ENCODE peak calls at places on chromosome 18, in seven cellular contexts. J is neuronal stem cell, P is IMR-90, M is H1, W is mesenchymal stem cell, B is mesendoderm, U is trophoblast cell. V is an unnamed sample.

GRCh38 chr18:5546660-5547059 is 2.9 kb upstream of the EPB41L3 start:
- DNase-seq in J (peak), P (peak), M (no peak), W (no peak), B (peak), U (peak), V (peak)

GRCh38 chr18:63444567-63444966 is 22.3 kb upstream of the VPS4B start:
- DNase-seq in J (no peak), P (peak), M (no peak), W (peak), B (no peak), U (no peak), V (no peak)

GRCh38 chr18:51884039-51884438 is 456.0 kb upstream of the DCC start:
- DNase-seq in J (no peak), P (no peak), M (no peak), W (no peak), B (no peak), U (no peak), V (no peak)

GRCh38 chr18:12011962-12012549 is 30.7 kb downstream of the IMPA2 start:
- DNase-seq in J (no peak), P (peak), M (no peak), W (no peak), B (no peak), U (no peak), V (no peak)

GRCh38 chr18:1047406-1047805 is 142.7 kb downstream of the ADCYAP1 start:
- DNase-seq in J (no peak), P (no peak), M (no peak), W (peak), B (no peak), U (no peak), V (no peak)

GRCh38 chr18:37309861-37310260 is 255.7 kb downstream of the CELF4 start:
- DNase-seq in J (no peak), P (no peak), M (no peak), W (no peak), B (no peak), U (no peak), V (no peak)

GRCh38 chr18:12839526-12840196 is 44.4 kb downstream of the PTPN2 start:
- DNase-seq in J (no peak), P (no peak), M (no peak), W (peak), B (no peak), U (no peak), V (no peak)

GRCh38 chr18:59454909-59455727 is 96.1 kb upstream of the LMAN1 start:
- DNase-seq in J (no peak), P (no peak), M (no peak), W (no peak), B (peak), U (no peak), V (no peak)

GRCh38 chr18:75316826-75317225 is 106.2 kb downstream of the TSHZ1 start:
- DNase-seq in J (no peak), P (no peak), M (no peak), W (no peak), B (no peak), U (no peak), V (no peak)

GRCh38 chr18:79680891-79681339 is 1.3 kb downstream of the CTDP1 start:
- DNase-seq in J (no peak), P (no peak), M (no peak), W (no peak), B (no peak), U (no peak), V (no peak)

GRCh38 chr18:76922107-76922506 is 99.8 kb downstream of the ZNF236 start:
- DNase-seq in J (peak), P (peak), M (no peak), W (peak), B (peak), U (peak), V (peak)

GRCh38 chr18:48314694-48315093 is 94.5 kb downstream of the ZBTB7C start:
- DNase-seq in J (peak), P (no peak), M (no peak), W (no peak), B (no peak), U (no peak), V (peak)

GRCh38 chr18:48667276-48668254 is 128.7 kb downstream of the CTIF start:
- DNase-seq in J (no peak), P (peak), M (no peak), W (no peak), B (peak), U (no peak), V (peak)

GRCh38 chr18:3867768-3868445 is 417.9 kb downstream of the TGIF1 start:
- DNase-seq in J (no peak), P (no peak), M (no peak), W (no peak), B (no peak), U (no peak), V (no peak)

GRCh38 chr18:74013955-74014354 is 133.7 kb downstream of the FBXO15 start:
- DNase-seq in J (no peak), P (peak), M (no peak), W (peak), B (no peak), U (peak), V (no peak)

GRCh38 chr18:56995579-56996194 is 151.2 kb upstream of the BOD1L2 start:
- DNase-seq in J (no peak), P (no peak), M (no peak), W (no peak), B (peak), U (no peak), V (no peak)

GRCh38 chr18:23499571-23499889 is 3.8 kb upstream of the RMC1 start:
- DNase-seq in J (no peak), P (no peak), M (no peak), W (no peak), B (no peak), U (no peak), V (no peak)

GRCh38 chr18:60019463-60019840 is 119.7 kb downstream of the PMAIP1 start:
- DNase-seq in J (no peak), P (peak), M (no peak), W (peak), B (peak), U (peak), V (no peak)

GRCh38 chr18:24600076-24600654 is 139.7 kb downstream of the HRH4 start:
- DNase-seq in J (peak), P (peak), M (no peak), W (peak), B (peak), U (peak), V (no peak)

GRCh38 chr18:21265971-21266673 is 24.1 kb downstream of the GREB1L start:
- DNase-seq in J (no peak), P (no peak), M (no peak), W (no peak), B (no peak), U (no peak), V (no peak)

GRCh38 chr18:79533591-79533990 is 137.9 kb downstream of the NFATC1 start:
- DNase-seq in J (no peak), P (no peak), M (no peak), W (no peak), B (no peak), U (no peak), V (no peak)

GRCh38 chr18:79774111-79774510 is 23.6 kb upstream of the KCNG2 start:
- DNase-seq in J (no peak), P (no peak), M (peak), W (no peak), B (no peak), U (no peak), V (no peak)

GRCh38 chr18:79923896-79924585 is 27.4 kb downstream of the SLC66A2 start:
- DNase-seq in J (no peak), P (no peak), M (peak), W (no peak), B (no peak), U (no peak), V (no peak)

GRCh38 chr18:63878982-63879381 is 8.5 kb upstream of the SERPINB2 start:
- DNase-seq in J (no peak), P (no peak), M (no peak), W (no peak), B (peak), U (peak), V (no peak)

GRCh38 chr18:48609114-48609513 is 70.3 kb downstream of the CTIF start:
- DNase-seq in J (no peak), P (no peak), M (no peak), W (no peak), B (no peak), U (no peak), V (no peak)

GRCh38 chr18:42446195-42446594 is 491.2 kb downstream of the PIK3C3 start:
- DNase-seq in J (no peak), P (no peak), M (no peak), W (peak), B (no peak), U (no peak), V (no peak)

GRCh38 chr18:24731981-24732380 is 271.5 kb downstream of the HRH4 start:
- DNase-seq in J (no peak), P (peak), M (no peak), W (no peak), B (no peak), U (no peak), V (peak)

GRCh38 chr18:2406544-2406943 is 164.8 kb downstream of the METTL4 start:
- DNase-seq in J (no peak), P (peak), M (no peak), W (peak), B (no peak), U (no peak), V (no peak)

GRCh38 chr18:75240433-75240832 is 29.8 kb downstream of the TSHZ1 start:
- DNase-seq in J (no peak), P (no peak), M (no peak), W (no peak), B (no peak), U (no peak), V (no peak)

GRCh38 chr18:61639886-61640285 is 252.9 kb downstream of the RNF152 start:
- DNase-seq in J (no peak), P (peak), M (no peak), W (peak), B (no peak), U (no peak), V (no peak)

GRCh38 chr18:79092869-79093268 is 23.7 kb downstream of the ATP9B start:
- DNase-seq in J (no peak), P (no peak), M (no peak), W (no peak), B (no peak), U (no peak), V (no peak)

GRCh38 chr18:12862467-12862866 is 21.6 kb downstream of the PTPN2 start:
- DNase-seq in J (no peak), P (no peak), M (peak), W (no peak), B (peak), U (peak), V (peak)

GRCh38 chr18:80175451-80176235 is 66.6 kb downstream of the ADNP2 start:
- DNase-seq in J (no peak), P (no peak), M (no peak), W (no peak), B (no peak), U (no peak), V (no peak)

GRCh38 chr18:79944126-79944731 is 7.2 kb downstream of the SLC66A2 start:
- DNase-seq in J (no peak), P (no peak), M (no peak), W (no peak), B (no peak), U (no peak), V (peak)

GRCh38 chr18:78974115-78974740 is 5.4 kb upstream of the SALL3 start:
- DNase-seq in J (no peak), P (no peak), M (peak), W (no peak), B (peak), U (no peak), V (peak)

GRCh38 chr18:79611040-79611681 is 68.4 kb upstream of the CTDP1 start:
- DNase-seq in J (no peak), P (peak), M (peak), W (peak), B (peak), U (peak), V (no peak)

DNA sequence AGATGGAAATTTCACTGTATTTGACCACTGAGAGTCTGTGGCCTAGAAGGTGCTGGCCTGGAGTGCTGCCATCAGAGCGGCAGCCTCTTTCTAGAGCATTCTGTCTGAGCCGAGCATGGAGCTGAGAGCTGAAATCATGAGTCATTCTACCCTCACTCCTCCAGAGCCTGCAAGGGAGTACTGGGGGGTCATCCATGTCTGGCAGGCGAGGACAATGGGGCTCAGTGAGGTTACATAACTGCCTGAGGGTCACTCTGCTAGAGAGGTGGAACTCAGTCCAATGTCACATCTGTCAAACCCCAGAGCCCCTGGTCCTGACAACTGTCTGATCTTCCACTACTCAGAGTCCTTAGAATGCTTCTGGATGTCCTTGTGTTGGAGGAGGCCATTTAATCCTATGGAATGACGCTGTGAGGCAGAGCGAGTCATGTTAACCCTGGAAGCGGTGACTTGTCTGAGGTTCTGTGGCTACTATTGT is 65.3 kb downstream of the HAUS1 start:
- DNase-seq in J (no peak), P (peak), M (no peak), W (peak), B (peak), U (no peak), V (no peak)
- H3K27ac ChIP-seq in J (no peak), P (peak), M (no peak), W (no peak), B (no peak), U (peak), V (no peak)

GRCh38 chr18:22267225-22267624 is 97.8 kb downstream of the GATA6 start:
- DNase-seq in J (no peak), P (no peak), M (no peak), W (no peak), B (no peak), U (no peak), V (no peak)
- H3K23ac ChIP-seq in J (no peak), P (no peak), M (no peak), W (no peak), B (no peak), U (no peak), V (no peak)

GRCh38 chr18:58297198-58297597 is 253.2 kb downstream of the NEDD4L start:
- DNase-seq in J (no peak), P (peak), M (no peak), W (peak), B (peak), U (peak), V (no peak)

GRCh38 chr18:58298251-58299134 is 254.5 kb downstream of the NEDD4L start:
- DNase-seq in J (no peak), P (peak), M (no peak), W (no peak), B (no peak), U (no peak), V (no peak)

GRCh38 chr18:58299135-58299473 is 255.1 kb downstream of the NEDD4L start:
- DNase-seq in J (no peak), P (no peak), M (no peak), W (no peak), B (no peak), U (no peak), V (no peak)

GRCh38 chr18:58300867-58301266 is 256.8 kb downstream of the NEDD4L start:
- DNase-seq in J (no peak), P (peak), M (no peak), W (no peak), B (no peak), U (no peak), V (no peak)

DNA sequence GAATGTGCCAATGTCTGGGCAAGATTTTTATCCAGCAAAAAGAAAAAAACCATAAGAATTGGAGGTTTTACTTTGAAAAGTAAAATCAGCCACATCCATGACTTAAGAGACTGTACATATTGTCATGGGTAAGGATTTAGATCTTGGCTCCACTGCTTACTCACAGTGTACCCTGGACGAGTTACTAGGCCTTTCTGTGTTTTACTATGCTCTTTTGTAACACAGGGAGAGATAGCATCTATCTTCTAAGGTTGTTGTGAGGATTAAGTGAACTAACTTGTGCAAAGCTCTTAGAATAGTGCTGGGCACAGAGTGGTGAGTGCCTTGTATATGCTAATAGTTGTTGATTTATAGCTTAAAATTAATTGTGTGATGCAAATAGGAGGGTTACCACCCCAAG is 255.9 kb downstream of the NEDD4L start:
- DNase-seq in J (no peak), P (no peak), M (no peak), W (no peak), B (no peak), U (no peak), V (no peak)
- H3K27ac ChIP-seq in J (no peak), P (no peak), M (no peak), W (no peak), B (no peak), U (no peak), V (no peak)

DNA sequence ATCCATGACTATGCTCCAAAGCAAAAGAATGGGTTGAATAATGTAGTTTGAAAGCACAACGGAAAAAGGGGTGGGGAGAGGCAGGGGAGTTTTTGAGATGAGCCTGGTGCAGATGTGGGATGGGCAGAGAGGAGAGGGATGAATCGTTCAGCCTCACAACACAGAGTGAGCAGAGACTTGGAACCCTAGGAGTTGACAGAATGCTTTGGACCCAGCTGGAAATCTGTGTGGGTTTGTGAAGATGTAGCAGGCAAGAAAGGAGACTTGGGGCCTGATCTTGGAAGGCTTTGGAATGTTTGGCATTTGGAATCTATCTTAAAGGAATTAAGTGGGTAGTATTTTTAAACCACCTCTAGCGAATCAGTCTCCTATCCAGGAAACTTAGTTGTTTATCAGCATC is 66.0 kb upstream of the KCTD1 start:
- DNase-seq in J (no peak), P (no peak), M (no peak), W (no peak), B (peak), U (no peak), V (no peak)
- H3K23ac ChIP-seq in J (no peak), P (no peak), M (no peak), W (no peak), B (no peak), U (no peak), V (no peak)

DNA sequence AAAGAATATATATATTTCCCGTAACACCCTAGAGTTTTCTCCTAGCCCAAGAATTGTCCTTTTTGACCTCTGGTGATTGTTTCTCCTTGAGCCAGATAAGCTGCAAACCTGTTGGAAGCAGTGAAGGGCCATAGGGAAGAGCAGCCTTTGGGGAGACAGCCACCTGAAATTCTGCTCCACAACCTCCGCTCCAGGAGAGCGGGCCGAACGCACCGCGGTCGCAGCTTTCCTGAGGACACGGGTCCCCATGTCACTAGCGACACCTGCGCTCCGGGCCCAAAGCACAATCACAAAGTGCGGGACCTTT is 620 bp upstream of the DSG2 start:
- DNase-seq in J (no peak), P (no peak), M (no peak), W (no peak), B (no peak), U (no peak), V (no peak)
- H3K27ac ChIP-seq in J (no peak), P (no peak), M (peak), W (no peak), B (no peak), U (no peak), V (no peak)

GRCh38 chr18:65322895-65323294 is 427.9 kb upstream of the CDH7 start:
- DNase-seq in J (no peak), P (no peak), M (no peak), W (no peak), B (peak), U (no peak), V (no peak)
- H3K23ac ChIP-seq in J (no peak), P (no peak), M (no peak), W (no peak), B (no peak), U (no peak), V (no peak)

GRCh38 chr18:9706081-9706935 is 1.8 kb upstream of the RAB31 start:
- DNase-seq in J (no peak), P (peak), M (no peak), W (peak), B (peak), U (no peak), V (no peak)
- H3K27ac ChIP-seq in J (no peak), P (no peak), M (no peak), W (no peak), B (no peak), U (peak), V (no peak)

V was measured in H9.